ENCODE peak calls at places on chromosome 20, in five cellular contexts. One of them, this sample, is unnamed.

GRCh38 chr20:25187638-25188037 is 7.9 kb upstream of the ENTPD6 start:
- DNase-seq in GM04504: no peak
- DNase-seq in iPS-NIHi11: no peak
- DNase-seq in iris pigment epithelial cell: no peak
- DNase-seq in GM23248: no peak
- DNase-seq in this sample: no peak

GRCh38 chr20:41992481-41992880 is 374.3 kb upstream of the CHD6 start:
- DNase-seq in iris pigment epithelial cell: no peak
- DNase-seq in GM23248: no peak
- DNase-seq in GM04504: no peak
- DNase-seq in iPS-NIHi11: no peak
- DNase-seq in this sample: no peak

GRCh38 chr20:2210646-2211556 is 84.9 kb upstream of the TGM3 start:
- DNase-seq in iPS-NIHi11: no peak
- DNase-seq in GM04504: peak
- DNase-seq in iris pigment epithelial cell: peak
- DNase-seq in GM23248: peak
- DNase-seq in this sample: no peak

GRCh38 chr20:36273414-36274247 is 32.5 kb upstream of the DLGAP4 start:
- DNase-seq in iPS-NIHi11: no peak
- DNase-seq in iris pigment epithelial cell: peak
- DNase-seq in GM23248: peak
- DNase-seq in GM04504: no peak
- DNase-seq in this sample: no peak

GRCh38 chr20:1810572-1810925 is 84.7 kb upstream of the SIRPA start:
- DNase-seq in GM23248: no peak
- DNase-seq in iris pigment epithelial cell: no peak
- DNase-seq in GM04504: no peak
- DNase-seq in iPS-NIHi11: no peak
- DNase-seq in this sample: no peak

GRCh38 chr20:10656270-10656669 is 17.5 kb downstream of the JAG1 start:
- DNase-seq in GM04504: no peak
- DNase-seq in iris pigment epithelial cell: no peak
- DNase-seq in iPS-NIHi11: no peak
- DNase-seq in GM23248: no peak
- DNase-seq in this sample: no peak

GRCh38 chr20:11186301-11187008 is 512.7 kb upstream of the JAG1 start:
- DNase-seq in GM23248: peak
- DNase-seq in GM04504: no peak
- DNase-seq in iPS-NIHi11: no peak
- DNase-seq in iris pigment epithelial cell: peak
- DNase-seq in this sample: no peak

GRCh38 chr20:33709398-33709797 is 10.7 kb downstream of the PXMP4 start:
- DNase-seq in GM23248: peak
- DNase-seq in iris pigment epithelial cell: no peak
- DNase-seq in GM04504: no peak
- DNase-seq in iPS-NIHi11: no peak
- DNase-seq in this sample: no peak